ENCODE peak calls at places on chromosomes 1 and 21, in four cellular contexts. U is frontal cortex; N is left kidney; S is stimulated activated CD4-positive, alpha-beta T cell treated with anti-CD3 and anti-CD28 coated beads, TNF-alpha, amount 100 ng/mL, for 4 hours. R is an unnamed sample.

GRCh38 chr21:32248616-32249550 is 30.0 kb downstream of the MIS18A start:
- DNase-seq in U (no peak), N (peak), S (no peak), R (no peak)

GRCh38 chr21:45577806-45578801 is 35.9 kb upstream of the SLC19A1 start:
- DNase-seq in U (no peak), N (no peak), S (no peak), R (no peak)

GRCh38 chr1:42786097-42786496 is 1.3 kb downstream of the TMEM269 start:
- DNase-seq in U (no peak), N (no peak), S (no peak), R (no peak)

GRCh38 chr21:42646836-42647235 is 6.6 kb upstream of the PDE9A start:
- DNase-seq in U (no peak), N (no peak), S (no peak), R (no peak)

GRCh38 chr1:154727409-154727808 is 119.4 kb upstream of the ADAR start:
- DNase-seq in U (no peak), N (no peak), S (no peak), R (no peak)

GRCh38 chr1:58829861-58830260 is 46.0 kb upstream of the JUN start:
- DNase-seq in U (no peak), N (no peak), S (no peak), R (no peak)

GRCh38 chr1:237938553-237938952 is 47.8 kb upstream of the ZP4 start:
- DNase-seq in U (no peak), N (no peak), S (no peak), R (no peak)

GRCh38 chr1:66445492-66446181 is 88.3 kb upstream of the SGIP1 start:
- DNase-seq in U (no peak), N (no peak), S (peak), R (peak)

GRCh38 chr1:159686599-159687299 is 27.6 kb downstream of the CRP start:
- DNase-seq in U (no peak), N (no peak), S (no peak), R (no peak)

GRCh38 chr1:113040041-113040440 is 33.0 kb upstream of the LRIG2 start:
- DNase-seq in U (no peak), N (peak), S (no peak), R (no peak)

GRCh38 chr1:221223281-221223680 is 344.0 kb downstream of the HLX start:
- DNase-seq in U (no peak), N (no peak), S (no peak), R (no peak)

GRCh38 chr1:95022527-95022926 is 50.2 kb downstream of the ALG14 start:
- DNase-seq in U (no peak), N (no peak), S (no peak), R (no peak)

GRCh38 chr1:60848583-60849188 is 233.7 kb upstream of the NFIA start:
- DNase-seq in U (no peak), N (peak), S (no peak), R (no peak)

GRCh38 chr1:62263006-62263812 is 56.0 kb downstream of the KANK4 start:
- DNase-seq in U (no peak), N (peak), S (no peak), R (no peak)

GRCh38 chr1:77543822-77544448 is 138.5 kb downstream of the ZZZ3 start:
- DNase-seq in U (no peak), N (peak), S (no peak), R (no peak)

GRCh38 chr1:201904579-201904978 is 15.9 kb downstream of the SHISA4 start:
- DNase-seq in U (no peak), N (peak), S (no peak), R (no peak)

R was measured in activated naive CD4-positive, alpha-beta T cell treated with anti-CD3 and anti-CD28 coated beads, Interleukin-2, amount 50 U/mL, for 72 hours.